ENCODE peak calls at places on chromosomes 11 and 22, in seven cellular contexts. One of them, this sample, is unnamed.

GRCh38 chr22:35425971-35426800 is 26.2 kb downstream of the MCM5 start:
- DNase-seq in psoas muscle: no peak
- DNase-seq in epithelial cell of proximal tubule: no peak
- DNase-seq in thyroid gland: peak
- DNase-seq in prostate gland: no peak
- DNase-seq in HL-60: no peak
- DNase-seq in mammary epithelial cell: no peak
- DNase-seq in this sample: no peak

GRCh38 chr22:50202130-50202671 is 1.4 kb downstream of the SELENOO start:
- DNase-seq in psoas muscle: no peak
- DNase-seq in epithelial cell of proximal tubule: no peak
- DNase-seq in thyroid gland: peak
- DNase-seq in prostate gland: no peak
- DNase-seq in HL-60: no peak
- DNase-seq in mammary epithelial cell: no peak
- DNase-seq in this sample: no peak

GRCh38 chr11:76163289-76163880 is 42.9 kb downstream of the WNT11 start:
- DNase-seq in psoas muscle: no peak
- DNase-seq in epithelial cell of proximal tubule: no peak
- DNase-seq in thyroid gland: no peak
- DNase-seq in prostate gland: no peak
- DNase-seq in HL-60: no peak
- DNase-seq in mammary epithelial cell: no peak
- DNase-seq in this sample: no peak

GRCh38 chr11:128713595-128713994 is 19.7 kb downstream of the FLI1 start:
- DNase-seq in psoas muscle: no peak
- DNase-seq in epithelial cell of proximal tubule: no peak
- DNase-seq in thyroid gland: no peak
- DNase-seq in prostate gland: no peak
- DNase-seq in HL-60: no peak
- DNase-seq in mammary epithelial cell: peak
- DNase-seq in this sample: no peak

GRCh38 chr22:20219667-20220628 is 48.2 kb downstream of the RTN4R start:
- DNase-seq in psoas muscle: no peak
- DNase-seq in epithelial cell of proximal tubule: no peak
- DNase-seq in thyroid gland: no peak
- DNase-seq in prostate gland: no peak
- DNase-seq in HL-60: no peak
- DNase-seq in mammary epithelial cell: no peak
- DNase-seq in this sample: no peak

GRCh38 chr22:49850021-49850911 is 3.4 kb upstream of the ZBED4 start:
- DNase-seq in psoas muscle: no peak
- DNase-seq in epithelial cell of proximal tubule: no peak
- DNase-seq in thyroid gland: no peak
- DNase-seq in prostate gland: no peak
- DNase-seq in HL-60: no peak
- DNase-seq in mammary epithelial cell: no peak
- DNase-seq in this sample: no peak

GRCh38 chr11:96114178-96115070 is 190.5 kb upstream of the MTMR2 start:
- DNase-seq in psoas muscle: no peak
- DNase-seq in epithelial cell of proximal tubule: no peak
- DNase-seq in thyroid gland: no peak
- DNase-seq in prostate gland: peak
- DNase-seq in HL-60: no peak
- DNase-seq in mammary epithelial cell: peak
- DNase-seq in this sample: no peak

GRCh38 chr11:102882389-102883024 is 7.7 kb upstream of the MMP12 start:
- DNase-seq in psoas muscle: no peak
- DNase-seq in epithelial cell of proximal tubule: peak
- DNase-seq in thyroid gland: no peak
- DNase-seq in prostate gland: no peak
- DNase-seq in HL-60: no peak
- DNase-seq in mammary epithelial cell: peak
- DNase-seq in this sample: peak

GRCh38 chr11:74870485-74870884 is 78.4 kb downstream of the XRRA1 start:
- DNase-seq in psoas muscle: no peak
- DNase-seq in epithelial cell of proximal tubule: no peak
- DNase-seq in thyroid gland: no peak
- DNase-seq in prostate gland: no peak
- DNase-seq in HL-60: peak
- DNase-seq in mammary epithelial cell: peak
- DNase-seq in this sample: no peak

GRCh38 chr11:60972182-60973030 is 926 bp downstream of the CD6 start:
- DNase-seq in psoas muscle: no peak
- DNase-seq in epithelial cell of proximal tubule: no peak
- DNase-seq in thyroid gland: no peak
- DNase-seq in prostate gland: no peak
- DNase-seq in HL-60: no peak
- DNase-seq in mammary epithelial cell: no peak
- DNase-seq in this sample: no peak

GRCh38 chr11:5550440-5551095 is 2.2 kb upstream of the OR52H1 start:
- DNase-seq in psoas muscle: no peak
- DNase-seq in epithelial cell of proximal tubule: peak
- DNase-seq in thyroid gland: no peak
- DNase-seq in prostate gland: no peak
- DNase-seq in HL-60: no peak
- DNase-seq in mammary epithelial cell: peak
- DNase-seq in this sample: no peak

GRCh38 chr22:19983701-19984100 is 32.9 kb downstream of the ARVCF start:
- DNase-seq in psoas muscle: peak
- DNase-seq in epithelial cell of proximal tubule: no peak
- DNase-seq in thyroid gland: peak
- DNase-seq in prostate gland: no peak
- DNase-seq in HL-60: no peak
- DNase-seq in mammary epithelial cell: no peak
- DNase-seq in this sample: no peak

GRCh38 chr11:7524831-7525230 is 11.0 kb downstream of the PPFIBP2 start:
- DNase-seq in psoas muscle: no peak
- DNase-seq in epithelial cell of proximal tubule: peak
- DNase-seq in thyroid gland: peak
- DNase-seq in prostate gland: no peak
- DNase-seq in HL-60: no peak
- DNase-seq in mammary epithelial cell: peak
- DNase-seq in this sample: no peak

GRCh38 chr22:36546932-36547331 is 18.0 kb upstream of the EIF3D start:
- DNase-seq in psoas muscle: no peak
- DNase-seq in epithelial cell of proximal tubule: no peak
- DNase-seq in thyroid gland: no peak
- DNase-seq in prostate gland: no peak
- DNase-seq in HL-60: no peak
- DNase-seq in mammary epithelial cell: peak
- DNase-seq in this sample: no peak

DNA sequence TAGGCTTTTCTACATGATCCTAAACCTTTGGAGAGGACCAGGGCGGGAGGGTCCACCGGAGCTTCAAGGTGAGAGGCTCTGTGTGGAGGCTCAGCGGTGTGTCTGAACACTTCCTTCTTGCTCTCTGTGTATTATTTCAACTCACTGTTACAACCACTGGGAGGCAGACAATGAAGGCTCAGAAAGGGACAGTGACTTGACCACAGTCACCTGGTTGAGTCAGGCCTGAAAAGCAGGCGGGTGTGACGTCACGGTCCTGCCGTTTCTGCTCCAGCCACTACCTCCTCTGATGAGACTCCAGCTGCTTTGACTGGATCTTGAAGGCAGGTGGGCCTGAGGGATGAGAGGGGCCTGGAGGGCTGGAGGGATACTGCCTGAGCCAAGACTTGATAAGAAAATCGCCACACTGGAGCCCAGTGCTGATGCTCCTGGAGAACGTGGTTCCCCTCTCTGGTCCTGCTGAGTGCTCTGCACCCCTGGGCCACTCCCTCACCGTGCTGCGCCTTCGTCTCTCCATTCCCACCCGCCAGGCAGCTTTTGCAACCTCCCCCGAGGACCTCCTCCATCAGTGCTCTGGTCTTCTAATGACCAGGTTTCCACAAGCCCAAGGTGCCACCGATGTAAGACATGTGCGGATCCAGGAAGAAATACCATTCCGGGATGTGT is 27.9 kb downstream of the KCNC1 start:
- DNase-seq in psoas muscle: no peak
- DNase-seq in epithelial cell of proximal tubule: no peak
- DNase-seq in thyroid gland: no peak
- DNase-seq in prostate gland: no peak
- DNase-seq in HL-60: peak
- DNase-seq in mammary epithelial cell: peak
- DNase-seq in this sample: no peak
- TF ChIP-seq CTCF in psoas muscle: no peak
- TF ChIP-seq CTCF in epithelial cell of proximal tubule: peak
- TF ChIP-seq CTCF in thyroid gland: no peak
- TF ChIP-seq CTCF in prostate gland: no peak
- TF ChIP-seq CTCF in HL-60: no peak
- TF ChIP-seq CTCF in mammary epithelial cell: peak
- TF ChIP-seq CTCF in this sample: peak

DNA sequence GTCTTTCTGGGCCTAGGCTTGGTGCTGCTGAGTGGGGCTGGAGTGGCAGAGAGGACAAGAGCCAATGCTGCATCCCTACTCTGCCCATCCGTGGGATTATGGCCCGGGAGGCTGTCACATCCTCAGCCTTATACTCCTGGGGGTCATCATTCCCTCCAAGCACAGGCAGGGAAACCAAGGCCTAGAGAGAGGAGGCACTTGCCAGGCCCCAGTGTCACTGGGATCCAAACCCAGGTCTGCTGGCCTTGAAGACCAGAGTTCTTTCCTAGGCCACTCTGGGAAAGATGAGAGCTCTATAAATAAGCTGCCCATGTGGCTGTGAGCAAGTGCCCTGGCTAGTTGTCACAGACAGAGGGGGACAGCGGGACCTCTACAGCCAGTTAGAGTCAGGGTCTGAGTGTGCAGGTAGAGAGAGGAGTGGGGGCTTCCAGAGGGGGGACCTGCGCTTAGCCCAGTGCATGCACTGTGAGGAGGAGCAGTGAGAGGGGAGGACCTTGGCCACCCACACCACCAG is 4.8 kb downstream of the RELT start:
- DNase-seq in psoas muscle: no peak
- DNase-seq in epithelial cell of proximal tubule: no peak
- DNase-seq in thyroid gland: no peak
- DNase-seq in prostate gland: no peak
- DNase-seq in HL-60: no peak
- DNase-seq in mammary epithelial cell: no peak
- DNase-seq in this sample: no peak
- H3K4me3 ChIP-seq in psoas muscle: peak
- H3K4me3 ChIP-seq in epithelial cell of proximal tubule: no peak
- H3K4me3 ChIP-seq in thyroid gland: no peak
- H3K4me3 ChIP-seq in prostate gland: no peak
- H3K4me3 ChIP-seq in HL-60: no peak
- H3K4me3 ChIP-seq in mammary epithelial cell: no peak
- H3K4me3 ChIP-seq in this sample: no peak

GRCh38 chr11:18145837-18146236 is 13.5 kb downstream of the MRGPRX3 start:
- DNase-seq in psoas muscle: no peak
- DNase-seq in epithelial cell of proximal tubule: no peak
- DNase-seq in thyroid gland: no peak
- DNase-seq in prostate gland: no peak
- DNase-seq in HL-60: no peak
- DNase-seq in mammary epithelial cell: no peak
- DNase-seq in this sample: no peak

GRCh38 chr11:18144243-18144642 is 11.9 kb downstream of the MRGPRX3 start:
- DNase-seq in psoas muscle: no peak
- DNase-seq in epithelial cell of proximal tubule: no peak
- DNase-seq in thyroid gland: no peak
- DNase-seq in prostate gland: no peak
- DNase-seq in HL-60: no peak
- DNase-seq in mammary epithelial cell: peak
- DNase-seq in this sample: no peak

GRCh38 chr11:18140145-18140544 is 7.8 kb downstream of the MRGPRX3 start:
- DNase-seq in psoas muscle: no peak
- DNase-seq in epithelial cell of proximal tubule: no peak
- DNase-seq in thyroid gland: no peak
- DNase-seq in prostate gland: no peak
- DNase-seq in HL-60: no peak
- DNase-seq in mammary epithelial cell: no peak
- DNase-seq in this sample: no peak

GRCh38 chr11:18145025-18145424 is 12.7 kb downstream of the MRGPRX3 start:
- DNase-seq in psoas muscle: no peak
- DNase-seq in epithelial cell of proximal tubule: no peak
- DNase-seq in thyroid gland: no peak
- DNase-seq in prostate gland: no peak
- DNase-seq in HL-60: no peak
- DNase-seq in mammary epithelial cell: no peak
- DNase-seq in this sample: no peak
- TF ChIP-seq CTCF in psoas muscle: no peak
- TF ChIP-seq CTCF in epithelial cell of proximal tubule: no peak
- TF ChIP-seq CTCF in thyroid gland: no peak
- TF ChIP-seq CTCF in prostate gland: no peak
- TF ChIP-seq CTCF in HL-60: no peak
- TF ChIP-seq CTCF in mammary epithelial cell: no peak
- TF ChIP-seq CTCF in this sample: no peak

DNA sequence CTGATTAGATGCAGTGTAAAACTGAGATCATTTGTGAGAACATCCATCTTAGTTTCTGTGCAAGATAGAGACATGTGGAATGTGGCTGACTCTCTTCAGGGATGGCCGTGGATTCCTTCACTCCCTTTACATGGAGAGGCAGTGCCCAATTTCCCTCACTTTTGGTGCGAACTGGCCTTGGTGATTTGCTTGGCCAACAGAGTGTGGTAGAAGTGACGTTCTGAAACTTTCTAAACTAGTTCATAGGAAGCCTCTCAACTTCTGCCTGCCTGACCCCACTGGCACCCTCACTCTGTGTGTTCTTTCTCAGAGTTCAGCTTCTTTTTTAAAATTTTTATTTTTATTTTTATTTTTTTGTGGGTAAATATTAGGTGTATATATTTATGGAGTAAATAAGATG is 9.9 kb upstream of the SYT13 start:
- DNase-seq in psoas muscle: no peak
- DNase-seq in epithelial cell of proximal tubule: no peak
- DNase-seq in thyroid gland: peak
- DNase-seq in prostate gland: no peak
- DNase-seq in HL-60: no peak
- DNase-seq in mammary epithelial cell: no peak
- DNase-seq in this sample: no peak
- H3K4me3 ChIP-seq in psoas muscle: no peak
- H3K4me3 ChIP-seq in epithelial cell of proximal tubule: no peak
- H3K4me3 ChIP-seq in thyroid gland: no peak
- H3K4me3 ChIP-seq in prostate gland: no peak
- H3K4me3 ChIP-seq in HL-60: no peak
- H3K4me3 ChIP-seq in mammary epithelial cell: no peak
- H3K4me3 ChIP-seq in this sample: no peak

GRCh38 chr11:132161538-132161937 is 791.1 kb downstream of the NTM start:
- DNase-seq in psoas muscle: no peak
- DNase-seq in epithelial cell of proximal tubule: no peak
- DNase-seq in thyroid gland: no peak
- DNase-seq in prostate gland: no peak
- DNase-seq in HL-60: no peak
- DNase-seq in mammary epithelial cell: no peak
- DNase-seq in this sample: no peak

GRCh38 chr11:132158696-132159095 is 788.3 kb downstream of the NTM start:
- DNase-seq in psoas muscle: no peak
- DNase-seq in epithelial cell of proximal tubule: no peak
- DNase-seq in thyroid gland: no peak
- DNase-seq in prostate gland: no peak
- DNase-seq in HL-60: no peak
- DNase-seq in mammary epithelial cell: peak
- DNase-seq in this sample: no peak

GRCh38 chr11:132158091-132158490 is 787.7 kb downstream of the NTM start:
- DNase-seq in psoas muscle: no peak
- DNase-seq in epithelial cell of proximal tubule: no peak
- DNase-seq in thyroid gland: no peak
- DNase-seq in prostate gland: no peak
- DNase-seq in HL-60: no peak
- DNase-seq in mammary epithelial cell: peak
- DNase-seq in this sample: no peak
- TF ChIP-seq CTCF in psoas muscle: no peak
- TF ChIP-seq CTCF in epithelial cell of proximal tubule: peak
- TF ChIP-seq CTCF in thyroid gland: no peak
- TF ChIP-seq CTCF in prostate gland: no peak
- TF ChIP-seq CTCF in HL-60: no peak
- TF ChIP-seq CTCF in mammary epithelial cell: peak
- TF ChIP-seq CTCF in this sample: peak

This sample was measured in GM12864.